ENCODE peak calls at places on chromosomes 3 and 15, in eight cellular contexts. Y is tibial nerve; W is naive thymus-derived CD4-positive, alpha-beta T cell; B is cardiac muscle cell; I is CD8-positive, alpha-beta memory T cell; K is tibial artery; U is PC-3; C is fibroblast of lung. N is an unnamed sample.

GRCh38 chr15:67967871-67968423 is 86.2 kb upstream of the PIAS1 start:
- DNase-seq in Y (peak; percentile 62), W (no peak), B (peak; percentile 79), I (no peak), K (peak; percentile 89), U (no peak), C (peak; percentile 71), N (no peak)

GRCh38 chr3:57179580-57180410 is 14.6 kb upstream of the IL17RD start:
- DNase-seq in Y (no peak), W (no peak), B (peak; percentile 46), I (no peak), K (no peak), U (peak; percentile 59), C (peak; percentile 20), N (no peak)

GRCh38 chr15:70625438-70625837 is 137.9 kb downstream of the UACA start:
- DNase-seq in Y (no peak), W (no peak), B (no peak), I (no peak), K (no peak), U (no peak), C (no peak), N (no peak)

GRCh38 chr15:64288577-64288976 is 67.4 kb downstream of the CSNK1G1 start:
- DNase-seq in Y (no peak), W (no peak), B (no peak), I (no peak), K (no peak), U (peak; percentile 59), C (peak; percentile 53), N (no peak)

GRCh38 chr15:101209285-101209821 is 42.5 kb downstream of the CHSY1 start:
- DNase-seq in Y (no peak), W (no peak), B (no peak), I (no peak), K (no peak), U (no peak), C (no peak), N (no peak)

GRCh38 chr3:40382617-40382979 is 4.4 kb upstream of the ENTPD3 start:
- DNase-seq in Y (no peak), W (no peak), B (no peak), I (no peak), K (no peak), U (peak; percentile 61), C (no peak), N (no peak)

GRCh38 chr15:60745469-60745971 is 266.6 kb upstream of the ICE2 start:
- DNase-seq in Y (peak; percentile 35), W (no peak), B (peak; percentile 68), I (no peak), K (peak; percentile 79), U (no peak), C (peak; percentile 35), N (no peak)

GRCh38 chr3:33884204-33884561 is 85.8 kb downstream of the PDCD6IP start:
- DNase-seq in Y (no peak), W (no peak), B (peak; percentile 46), I (no peak), K (no peak), U (peak; percentile 24), C (no peak), N (no peak)

GRCh38 chr3:184174646-184175492 is at the start of gene AP2M1:
- DNase-seq in Y (peak; percentile 97), W (peak; percentile 99), B (peak; percentile 100), I (peak; percentile 98), K (peak; percentile 99), U (peak; percentile 99), C (peak; percentile 99), N (peak; percentile 97)

GRCh38 chr3:134037168-134037567 is 7.4 kb upstream of the SLCO2A1 start:
- DNase-seq in Y (no peak), W (no peak), B (no peak), I (no peak), K (no peak), U (no peak), C (no peak), N (no peak)

GRCh38 chr15:101148881-101149664 is 102.8 kb downstream of the CHSY1 start:
- DNase-seq in Y (no peak), W (no peak), B (peak; percentile 51), I (no peak), K (peak; percentile 64), U (no peak), C (no peak), N (no peak)

GRCh38 chr3:187624588-187624987 is 45.6 kb downstream of the SST start:
- DNase-seq in Y (no peak), W (no peak), B (peak; percentile 7), I (no peak), K (no peak), U (no peak), C (peak; percentile 13), N (no peak)

GRCh38 chr3:113300596-113300995 is 89.2 kb downstream of the BOC start:
- DNase-seq in Y (no peak), W (no peak), B (no peak), I (no peak), K (no peak), U (no peak), C (no peak), N (no peak)
- H3K9me3 ChIP-seq in Y (no peaks in the 10 kb centered on the region), W (no peaks in the 10 kb centered on the region), B (no peaks in the 10 kb centered on the region), I (no peaks in the 10 kb centered on the region), K (no peaks in the 10 kb centered on the region), U (no peaks in the 10 kb centered on the region), C (no peaks in the 10 kb centered on the region), N (no peaks in the 10 kb centered on the region)

GRCh38 chr3:144624656-144625055 is 653.0 kb downstream of the DIPK2A start:
- DNase-seq in Y (no peak), W (no peak), B (no peak), I (no peak), K (no peak), U (no peak), C (no peak), N (no peak)

GRCh38 chr3:144629413-144629812 is 657.8 kb downstream of the DIPK2A start:
- DNase-seq in Y (no peak), W (no peak), B (no peak), I (no peak), K (no peak), U (no peak), C (no peak), N (no peak)
- H3K9me3 ChIP-seq in Y (no peaks in the 10 kb centered on the region), W (no peaks in the 10 kb centered on the region), B (no peaks in the 10 kb centered on the region), I (no peaks in the 10 kb centered on the region), K (no peaks in the 10 kb centered on the region), U (no peaks in the 10 kb centered on the region), C (no peaks in the 10 kb centered on the region), N (no peaks in the 10 kb centered on the region)

GRCh38 chr3:1294566-1294965 is 201.7 kb downstream of the CNTN6 start:
- DNase-seq in Y (no peak), W (no peak), B (peak; percentile 0), I (no peak), K (no peak), U (no peak), C (peak; percentile 62), N (no peak)
- H3K9me3 ChIP-seq in Y (no peaks in the 10 kb centered on the region), W (no peaks in the 10 kb centered on the region), B (no peaks in the 10 kb centered on the region), I (no peaks in the 10 kb centered on the region), K (no peaks in the 10 kb centered on the region), U (peaks cover 51% of the 10 kb centered on the region), C (no peaks in the 10 kb centered on the region), N (no peaks in the 10 kb centered on the region)

GRCh38 chr15:28930476-28931291 is 44.9 kb downstream of the APBA2 start:
- DNase-seq in Y (no peak), W (no peak), B (no peak), I (no peak), K (peak; percentile 52), U (no peak), C (no peak), N (no peak)

GRCh38 chr15:28930011-28930410 is 44.2 kb downstream of the APBA2 start:
- DNase-seq in Y (no peak), W (no peak), B (no peak), I (no peak), K (peak; percentile 17), U (no peak), C (no peak), N (no peak)

GRCh38 chr15:28932361-28932760 is 46.6 kb downstream of the APBA2 start:
- DNase-seq in Y (no peak), W (no peak), B (no peak), I (no peak), K (peak; percentile 48), U (no peak), C (no peak), N (no peak)

GRCh38 chr15:28933710-28934445 is 48.1 kb downstream of the APBA2 start:
- DNase-seq in Y (no peak), W (no peak), B (peak; percentile 70), I (no peak), K (peak; percentile 52), U (no peak), C (peak; percentile 37), N (no peak)

DNA sequence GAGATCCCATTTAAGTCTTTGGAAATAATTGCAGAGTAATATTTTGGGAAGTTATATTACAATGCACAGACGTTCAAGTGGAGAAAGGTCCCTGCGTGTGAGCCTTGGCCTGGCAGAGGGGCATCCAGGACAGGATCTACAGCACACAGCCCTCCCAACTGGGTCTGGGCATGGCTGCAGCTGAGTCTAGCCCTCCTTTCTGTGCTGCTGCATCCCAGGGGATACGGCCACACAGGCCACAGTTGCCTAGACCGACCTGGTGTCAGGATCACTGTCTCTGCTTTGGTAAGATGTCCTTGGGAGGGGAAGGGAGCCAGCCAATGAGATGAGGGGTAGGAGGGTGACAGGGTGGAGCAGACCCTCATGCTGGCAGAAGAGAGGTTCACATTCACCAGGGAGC is 46.1 kb downstream of the APBA2 start:
- DNase-seq in Y (no peak), W (no peak), B (no peak), I (no peak), K (no peak), U (no peak), C (no peak), N (no peak)
- H3K9me3 ChIP-seq in Y (no peaks in the 10 kb centered on the region), W (peaks cover 8% of the 10 kb centered on the region), B (no peaks in the 10 kb centered on the region), I (no peaks in the 10 kb centered on the region), K (no peaks in the 10 kb centered on the region), U (no peaks in the 10 kb centered on the region), C (no peaks in the 10 kb centered on the region), N (no peaks in the 10 kb centered on the region)

GRCh38 chr15:47582283-47582682 is 135.0 kb upstream of the SEMA6D start:
- DNase-seq in Y (no peak), W (no peak), B (no peak), I (no peak), K (no peak), U (no peak), C (no peak), N (no peak)

GRCh38 chr15:47573673-47574072 is 143.6 kb upstream of the SEMA6D start:
- DNase-seq in Y (no peak), W (no peak), B (no peak), I (no peak), K (no peak), U (no peak), C (no peak), N (no peak)

GRCh38 chr15:47577476-47577875 is 139.8 kb upstream of the SEMA6D start:
- DNase-seq in Y (no peak), W (no peak), B (no peak), I (no peak), K (no peak), U (no peak), C (no peak), N (no peak)

GRCh38 chr15:47571241-47571640 is 146.1 kb upstream of the SEMA6D start:
- DNase-seq in Y (no peak), W (no peak), B (no peak), I (no peak), K (no peak), U (no peak), C (peak; percentile 65), N (no peak)

DNA sequence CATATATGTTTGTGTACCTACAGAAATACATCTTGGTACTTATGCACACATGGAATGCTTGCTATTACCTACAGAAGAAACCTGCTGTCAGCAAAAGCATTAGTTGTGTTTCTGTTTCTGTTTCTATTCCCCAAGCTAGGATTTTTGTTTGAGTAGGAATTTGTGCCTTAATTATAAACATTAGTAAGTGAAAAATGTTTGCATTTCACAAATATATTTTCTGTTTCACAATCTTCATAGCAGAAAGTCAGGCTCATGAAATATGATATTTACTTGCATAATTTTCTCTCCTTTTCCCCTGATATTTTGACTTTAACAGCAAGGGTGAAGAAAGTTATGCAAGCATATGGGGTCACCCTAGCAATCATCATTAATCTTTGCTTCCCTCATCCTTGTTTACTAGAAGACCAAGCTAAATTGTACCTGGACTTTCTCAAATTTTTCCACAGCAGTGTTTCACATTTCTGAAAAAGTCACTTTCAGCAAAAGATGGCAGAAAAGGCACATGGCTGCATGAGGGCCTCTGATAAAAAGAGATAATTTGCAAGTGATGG is 140.3 kb upstream of the SEMA6D start:
- DNase-seq in Y (no peak), W (no peak), B (peak; percentile 22), I (no peak), K (no peak), U (no peak), C (no peak), N (no peak)
- H3K9me3 ChIP-seq in Y (no peaks in the 10 kb centered on the region), W (no peaks in the 10 kb centered on the region), B (no peaks in the 10 kb centered on the region), I (no peaks in the 10 kb centered on the region), K (no peaks in the 10 kb centered on the region), U (no peaks in the 10 kb centered on the region), C (no peaks in the 10 kb centered on the region), N (no peaks in the 10 kb centered on the region)